ENCODE peak calls at places on chromosomes 16 and 17, in six cellular contexts. K is BE2C, F is psoas muscle, C is lung, U is brain microvascular endothelial cell, X is cardiac fibroblast. D is an unnamed sample.

GRCh38 chr16:48936811-48937210 is 326.8 kb upstream of the N4BP1 start:
- DNase-seq in K (no peak), F (no peak), C (no peak), U (no peak), X (no peak), D (no peak)

GRCh38 chr16:22624759-22625533 is 114.3 kb downstream of the NPIPB5 start:
- DNase-seq in K (no peak), F (no peak), C (no peak), U (no peak), X (no peak), D (peak; percentile 56)

GRCh38 chr16:84181144-84181915 is 5.5 kb downstream of the TAF1C start:
- DNase-seq in K (no peak), F (no peak), C (no peak), U (no peak), X (no peak), D (no peak)

GRCh38 chr16:70679653-70680494 is 6.0 kb downstream of the MTSS2 start:
- DNase-seq in K (peak; percentile 84), F (peak; percentile 47), C (no peak), U (no peak), X (no peak), D (no peak)

GRCh38 chr17:60542066-60542465 is 16.0 kb upstream of the APPBP2 start:
- DNase-seq in K (no peak), F (no peak), C (no peak), U (peak; percentile 16), X (no peak), D (no peak)

GRCh38 chr17:64786337-64786736 is 124.2 kb upstream of the SMURF2 start:
- DNase-seq in K (no peak), F (no peak), C (no peak), U (no peak), X (no peak), D (peak; percentile 89)

GRCh38 chr16:20484726-20485125 is 33.4 kb downstream of the ACSM2A start:
- DNase-seq in K (no peak), F (no peak), C (no peak), U (no peak), X (no peak), D (no peak)

GRCh38 chr16:57894390-57895080 is 76.4 kb downstream of the CNGB1 start:
- DNase-seq in K (no peak), F (no peak), C (no peak), U (no peak), X (no peak), D (no peak)

GRCh38 chr17:32909787-32910369 is 18.1 kb upstream of the TMEM98 start:
- DNase-seq in K (peak; percentile 52), F (peak; percentile 45), C (peak; percentile 79), U (peak; percentile 90), X (peak; percentile 89), D (peak; percentile 64)

GRCh38 chr16:49345829-49346228 is 27.8 kb upstream of the C16orf78 start:
- DNase-seq in K (no peak), F (no peak), C (no peak), U (no peak), X (no peak), D (no peak)

GRCh38 chr16:10923650-10924214 is 18.5 kb downstream of the DEXI start:
- DNase-seq in K (no peak), F (peak; percentile 87), C (no peak), U (no peak), X (no peak), D (peak; percentile 77)

GRCh38 chr16:17070882-17071592 is 399.7 kb downstream of the XYLT1 start:
- DNase-seq in K (no peak), F (no peak), C (no peak), U (no peak), X (no peak), D (no peak)

GRCh38 chr16:63461248-63461841 is 1425.1 kb upstream of the CDH8 start:
- DNase-seq in K (peak; percentile 30), F (no peak), C (no peak), U (peak; percentile 44), X (peak; percentile 61), D (no peak)

GRCh38 chr17:3712811-3713463 is 10.8 kb upstream of the HASPIN start:
- DNase-seq in K (no peak), F (no peak), C (no peak), U (no peak), X (no peak), D (no peak)

GRCh38 chr16:54493076-54493475 is 206.5 kb upstream of the IRX3 start:
- DNase-seq in K (no peak), F (no peak), C (no peak), U (no peak), X (peak; percentile 49), D (peak; percentile 52)

GRCh38 chr16:49528564-49529150 is 155.1 kb downstream of the C16orf78 start:
- DNase-seq in K (no peak), F (no peak), C (no peak), U (no peak), X (peak; percentile 12), D (no peak)

GRCh38 chr16:48075398-48075797 is 80.4 kb downstream of the ABCC12 start:
- DNase-seq in K (no peak), F (no peak), C (no peak), U (peak; percentile 15), X (peak; percentile 35), D (no peak)

GRCh38 chr16:51148674-51149228 is 2.3 kb downstream of the SALL1 start:
- DNase-seq in K (no peak), F (no peak), C (no peak), U (no peak), X (peak; percentile 27), D (no peak)

GRCh38 chr17:17822189-17822978 is 14.4 kb downstream of the SREBF1 start:
- DNase-seq in K (no peak), F (peak; percentile 86), C (peak; percentile 65), U (peak; percentile 35), X (peak; percentile 92), D (peak; percentile 83)

GRCh38 chr17:42474270-42474669 is 15.6 kb downstream of the ATP6V0A1 start:
- DNase-seq in K (no peak), F (no peak), C (no peak), U (no peak), X (no peak), D (no peak)

GRCh38 chr16:86676216-86676800 is 98.0 kb downstream of the FOXL1 start:
- DNase-seq in K (no peak), F (no peak), C (no peak), U (peak; percentile 71), X (peak; percentile 40), D (peak; percentile 88)

GRCh38 chr16:73122604-73123386 is 74.9 kb upstream of the ZFHX3 start:
- DNase-seq in K (no peak), F (peak; percentile 29), C (no peak), U (peak; percentile 31), X (peak; percentile 62), D (no peak)

GRCh38 chr16:24626251-24626650 is 86.9 kb downstream of the RBBP6 start:
- DNase-seq in K (no peak), F (no peak), C (no peak), U (peak; percentile 31), X (peak; percentile 63), D (peak; percentile 37)

GRCh38 chr17:73255671-73256181 is 6.0 kb downstream of the CPSF4L start:
- DNase-seq in K (peak; percentile 68), F (peak; percentile 45), C (no peak), U (peak; percentile 25), X (peak; percentile 35), D (peak; percentile 42)

GRCh38 chr16:11783319-11784047 is 13.6 kb downstream of the ZC3H7A start:
- DNase-seq in K (no peak), F (no peak), C (no peak), U (no peak), X (peak; percentile 69), D (no peak)

DNA sequence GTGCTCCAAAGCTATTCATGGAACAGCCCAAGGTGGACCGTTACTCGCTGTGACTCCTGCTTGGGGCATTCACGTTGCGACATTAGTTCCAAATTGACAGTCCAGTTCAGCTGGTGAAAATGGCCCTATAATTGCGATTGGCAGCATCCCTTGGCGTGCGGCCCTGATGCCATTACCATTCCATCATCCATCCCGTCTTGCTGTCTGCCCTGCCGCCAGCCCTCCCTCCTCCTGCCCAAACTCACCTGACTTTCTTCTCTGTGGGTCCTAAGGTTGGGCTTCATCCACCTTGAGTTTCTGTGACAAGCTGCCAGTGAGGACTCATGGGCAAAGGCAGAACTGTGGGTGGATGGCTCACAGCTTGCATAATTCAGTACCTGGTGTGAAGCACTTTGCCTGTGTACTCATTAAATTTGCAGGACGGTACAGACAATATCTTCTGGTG is 104.6 kb downstream of the RPTOR start:
- DNase-seq in K (no peak), F (peak; percentile 74), C (no peak), U (no peak), X (no peak), D (peak; percentile 44)
- H3K4me3 ChIP-seq in K (no peak overlapping the region), F (no peak overlapping the region), C (no peak overlapping the region), U (no peak overlapping the region), X (no peak overlapping the region), D (no peak overlapping the region)

GRCh38 chr16:66927918-66928649 is 2.7 kb upstream of the RRAD start:
- DNase-seq in K (no peak), F (peak; percentile 82), C (no peak), U (peak; percentile 9), X (no peak), D (peak; percentile 70)

GRCh38 chr16:66924527-66925321 is 611 bp downstream of the RRAD start:
- DNase-seq in K (peak; percentile 52), F (peak; percentile 54), C (no peak), U (no peak), X (no peak), D (peak; percentile 33)

GRCh38 chr16:66925322-66925840 is at the start of gene RRAD:
- DNase-seq in K (no peak), F (peak; percentile 80), C (peak; percentile 39), U (peak; percentile 19), X (peak; percentile 47), D (peak; percentile 56)

GRCh38 chr16:66927012-66927436 is 1.7 kb upstream of the RRAD start:
- DNase-seq in K (peak; percentile 38), F (peak; percentile 73), C (peak; percentile 83), U (peak; percentile 95), X (peak; percentile 88), D (peak; percentile 93)

GRCh38 chr16:66926171-66926570 is 836 bp upstream of the RRAD start:
- DNase-seq in K (no peak), F (peak; percentile 67), C (no peak), U (no peak), X (no peak), D (peak; percentile 72)
- H3K4me3 ChIP-seq in K (no peak overlapping the region), F (peak overlapping the region; percentile 67), C (no peak overlapping the region), U (no peak overlapping the region), X (no peak overlapping the region), D (no peak overlapping the region)

GRCh38 chr17:48012151-48012520 is 25.5 kb downstream of the COPZ2 start:
- DNase-seq in K (peak; percentile 98), F (peak; percentile 30), C (no peak), U (no peak), X (no peak), D (no peak)
- H3K4me3 ChIP-seq in K (peak overlapping the region; percentile 59), F (peak overlapping the region; percentile 56), C (no peak overlapping the region), U (peak overlapping the region; percentile 54), X (peak overlapping the region; percentile 47), D (no peak overlapping the region)

DNA sequence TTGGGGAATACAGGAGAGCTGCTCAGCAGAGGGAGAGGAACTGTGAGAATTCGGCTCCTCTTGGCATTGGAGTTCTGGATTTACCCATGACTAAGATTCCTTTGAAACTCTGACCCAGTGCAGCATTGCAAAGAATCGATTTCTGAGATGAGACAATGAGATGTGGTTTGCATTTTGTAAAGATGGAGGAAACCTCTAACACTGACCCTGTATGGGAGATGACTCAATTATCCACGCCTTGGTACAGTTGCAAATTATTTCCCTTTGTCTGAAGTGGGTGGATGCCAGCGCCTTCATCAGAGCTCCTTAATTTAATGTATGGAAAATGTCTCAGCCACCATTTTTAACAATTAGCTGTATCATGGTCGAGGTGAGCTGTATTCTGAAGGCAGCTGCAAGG is 53.4 kb downstream of the NUP93 start:
- DNase-seq in K (no peak), F (no peak), C (no peak), U (no peak), X (no peak), D (no peak)
- H3K4me3 ChIP-seq in K (no peak overlapping the region), F (no peak overlapping the region), C (no peak overlapping the region), U (no peak overlapping the region), X (no peak overlapping the region), D (no peak overlapping the region)

D was measured in MG63.